ENCODE peak calls at places on chromosome 17, in nine cellular contexts. H, T, C, N, V, E, J, M and Y are unnamed samples.
A peak's percentile ranks its signal among the peaks of the same experiment; 100 is the strongest.

GRCh38 chr17:59435238-59435637 is 103.8 kb downstream of the YPEL2 start:
- DNase-seq in M (no peak), N (no peak), C (no peak), T (no peak), V (no peak), H (no peak), J (no peak), E (no peak), Y (no peak)

GRCh38 chr17:75592364-75593020 is 4.9 kb downstream of the MYO15B start:
- DNase-seq in E (no peak), J (no peak), V (no peak), C (no peak), H (no peak), T (no peak), M (no peak), N (no peak), Y (no peak)

GRCh38 chr17:4960279-4960922 is 7.2 kb downstream of the SPAG7 start:
- DNase-seq in H (no peak), J (no peak), M (no peak), C (no peak), T (no peak), N (peak; percentile 36), V (no peak), E (no peak), Y (no peak)

GRCh38 chr17:49553676-49554335 is 21.9 kb upstream of the NXPH3 start:
- DNase-seq in N (no peak), J (peak; percentile 11), E (no peak), H (no peak), M (no peak), V (no peak), T (no peak), C (no peak), Y (no peak)

GRCh38 chr17:78789663-78790181 is 7.6 kb upstream of the CYTH1 start:
- DNase-seq in H (peak; percentile 89), M (no peak), N (no peak), E (peak; percentile 78), V (no peak), C (no peak), J (peak; percentile 90), T (no peak), Y (no peak)

GRCh38 chr17:1227917-1228751 is 42.1 kb upstream of the BHLHA9 start:
- DNase-seq in V (peak; percentile 52), E (peak; percentile 10), J (no peak), M (no peak), C (no peak), N (peak; percentile 35), H (peak; percentile 71), T (no peak), Y (no peak)

GRCh38 chr17:17142556-17142955 is 63.6 kb downstream of the PLD6 start:
- DNase-seq in J (no peak), T (no peak), N (no peak), H (no peak), C (no peak), M (no peak), V (no peak), E (no peak), Y (no peak)

GRCh38 chr17:60304502-60304901 is 87.4 kb downstream of the USP32 start:
- DNase-seq in H (no peak), V (no peak), J (no peak), M (no peak), N (no peak), C (no peak), T (no peak), E (no peak), Y (no peak)

GRCh38 chr17:80358131-80358530 is 56.8 kb upstream of the ENDOV start:
- DNase-seq in V (no peak), J (no peak), N (no peak), T (no peak), C (no peak), M (no peak), E (no peak), H (peak; percentile 14), Y (no peak)

GRCh38 chr17:41986634-41987033 is 20.0 kb downstream of the CNP start:
- DNase-seq in H (no peak), N (no peak), E (no peak), T (no peak), M (no peak), J (no peak), V (no peak), C (no peak), Y (no peak)

GRCh38 chr17:34366051-34366450 is 3.0 kb upstream of the CCL1 start:
- DNase-seq in E (no peak), T (no peak), M (no peak), V (no peak), H (no peak), C (no peak), N (no peak), J (no peak), Y (no peak)

GRCh38 chr17:34598161-34598776 is 18.9 kb downstream of the TMEM132E start:
- DNase-seq in V (no peak), C (no peak), J (no peak), M (no peak), T (no peak), H (no peak), E (no peak), N (peak; percentile 89), Y (peak; percentile 72)

GRCh38 chr17:79960788-79961522 is 74.7 kb downstream of the TBC1D16 start:
- DNase-seq in C (no peak), J (no peak), T (no peak), M (no peak), N (no peak), E (no peak), V (no peak), H (no peak), Y (no peak)

GRCh38 chr17:28100936-28101335 is 58.5 kb downstream of the NLK start:
- DNase-seq in M (no peak), J (no peak), C (no peak), E (no peak), H (no peak), V (no peak), N (no peak), T (no peak), Y (no peak)

GRCh38 chr17:78915872-78916632 is 9.1 kb downstream of the TIMP2 start:
- DNase-seq in M (no peak), J (no peak), N (peak; percentile 57), T (no peak), V (no peak), H (peak; percentile 74), C (peak; percentile 50), E (no peak), Y (no peak)

GRCh38 chr17:12024332-12024731 is 3.7 kb downstream of the MAP2K4 start:
- DNase-seq in M (no peak), J (no peak), T (no peak), C (peak; percentile 71), V (no peak), N (no peak), E (no peak), H (no peak), Y (no peak)

GRCh38 chr17:18960241-18960665 is 8.3 kb downstream of the SLC5A10 start:
- DNase-seq in J (no peak), N (no peak), M (no peak), C (no peak), V (no peak), T (no peak), H (no peak), E (no peak), Y (no peak)

GRCh38 chr17:35988164-35988563 is 1.6 kb upstream of the CCL14 start:
- DNase-seq in E (no peak), M (no peak), T (no peak), N (no peak), C (no peak), V (no peak), J (no peak), H (no peak), Y (no peak)
- H3K27ac ChIP-seq in E (no peak overlapping the region), M (no peak overlapping the region), T (no peak overlapping the region), N (no peak overlapping the region), C (no peak overlapping the region), V (no peak overlapping the region), J (no peak overlapping the region), H (no peak overlapping the region), Y (no peak overlapping the region)

GRCh38 chr17:71325886-71326285 is 794.9 kb upstream of the SOX9 start:
- DNase-seq in C (no peak), N (no peak), V (no peak), J (no peak), M (no peak), H (no peak), T (no peak), E (no peak), Y (no peak)

GRCh38 chr17:71327376-71328059 is 793.3 kb upstream of the SOX9 start:
- DNase-seq in V (no peak), E (no peak), M (no peak), N (no peak), C (no peak), T (no peak), J (no peak), H (no peak), Y (no peak)

GRCh38 chr17:71329310-71330098 is 791.3 kb upstream of the SOX9 start:
- DNase-seq in C (no peak), V (no peak), E (no peak), T (no peak), J (no peak), N (peak; percentile 89), H (no peak), M (no peak), Y (no peak)

GRCh38 chr17:71331754-71332153 is 789.1 kb upstream of the SOX9 start:
- DNase-seq in M (no peak), T (no peak), E (no peak), V (no peak), N (no peak), H (no peak), C (no peak), J (no peak), Y (no peak)

GRCh38 chr17:71330099-71330375 is 790.8 kb upstream of the SOX9 start:
- DNase-seq in M (no peak), T (no peak), V (no peak), C (no peak), N (no peak), H (no peak), J (no peak), E (no peak), Y (no peak)
- H3K27ac ChIP-seq in M (no peak overlapping the region), T (no peak overlapping the region), V (no peak overlapping the region), C (no peak overlapping the region), N (no peak overlapping the region), H (no peak overlapping the region), J (no peak overlapping the region), E (no peak overlapping the region), Y (no peak overlapping the region)

DNA sequence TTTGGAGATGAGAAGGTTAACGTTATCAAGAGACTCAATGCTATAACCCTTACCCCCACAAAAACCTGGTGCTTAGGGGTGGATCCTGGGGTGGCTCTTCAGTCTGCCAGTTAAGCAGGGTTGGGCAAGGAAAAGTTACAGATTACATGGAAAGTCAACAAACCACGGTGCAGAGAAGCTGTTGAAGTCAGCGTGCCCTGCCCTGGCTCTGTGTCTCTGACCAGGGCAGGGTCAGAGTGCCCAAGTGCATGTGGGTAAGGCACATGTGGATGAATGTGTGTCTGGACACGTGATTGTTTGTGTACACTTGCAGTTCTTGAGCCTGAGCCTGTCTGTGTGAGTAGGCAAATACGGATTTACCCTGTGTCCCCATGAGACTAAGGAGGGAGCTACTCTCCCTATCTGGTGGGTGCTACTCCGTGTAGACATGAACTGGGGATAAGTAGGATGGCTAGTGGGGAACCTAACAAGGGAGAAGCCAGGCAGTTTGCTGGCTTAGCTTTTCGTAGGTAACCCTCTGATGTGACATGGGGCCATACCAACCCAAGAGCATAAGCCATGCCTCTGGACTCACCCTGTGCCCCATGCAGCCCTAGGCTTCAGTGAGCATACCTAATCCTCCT is 5.5 kb downstream of the IGFBP4 start:
- DNase-seq in T (no peak), V (no peak), M (no peak), N (no peak), E (no peak), C (no peak), H (no peak), J (no peak), Y (no peak)
- H3K27ac ChIP-seq in T (no peak overlapping the region), V (no peak overlapping the region), M (peak overlapping the region; percentile 76), N (no peak overlapping the region), E (no peak overlapping the region), C (peak overlapping the region; percentile 98), H (peak overlapping the region; percentile 94), J (peak overlapping the region; percentile 74), Y (no peak overlapping the region)

GRCh38 chr17:39765766-39766165 is 28.0 kb downstream of the GRB7 start:
- DNase-seq in T (no peak), V (no peak), J (no peak), H (no peak), M (no peak), N (no peak), E (no peak), C (no peak), Y (no peak)
- H3K27ac ChIP-seq in T (no peak overlapping the region), V (no peak overlapping the region), J (no peak overlapping the region), H (no peak overlapping the region), M (no peak overlapping the region), N (no peak overlapping the region), E (no peak overlapping the region), C (no peak overlapping the region), Y (no peak overlapping the region)